ENCODE peak calls at places on chromosomes 2 and 18, in five cellular contexts. Q is WERI-Rb-1, H is posterior cingulate gyrus, M is Kasumi-1, E is GM03348. N is an unnamed sample.

GRCh38 chr18:34544930-34545329 is 165.2 kb upstream of the DTNA start:
- DNase-seq in Q (no peak), H (no peak), M (no peak), E (no peak), N (no peak)

GRCh38 chr2:153872311-153873061 is 764 bp downstream of the GALNT13 start:
- DNase-seq in Q (peak), H (peak), M (no peak), E (no peak), N (peak)

GRCh38 chr2:197079832-197080555 is 153.5 kb upstream of the PGAP1 start:
- DNase-seq in Q (no peak), H (no peak), M (no peak), E (peak), N (no peak)

GRCh38 chr18:12567849-12568248 is 90.1 kb downstream of the SPIRE1 start:
- DNase-seq in Q (no peak), H (no peak), M (no peak), E (no peak), N (no peak)

GRCh38 chr18:35247412-35248249 is 6.8 kb downstream of the ZNF397 start:
- DNase-seq in Q (no peak), H (no peak), M (peak), E (no peak), N (no peak)

GRCh38 chr2:84969511-84970265 is 1.3 kb upstream of the KCMF1 start:
- DNase-seq in Q (no peak), H (no peak), M (peak), E (peak), N (peak)

GRCh38 chr18:55415258-55415871 is 172.6 kb downstream of the TCF4 start:
- DNase-seq in Q (peak), H (peak), M (peak), E (peak), N (peak)

GRCh38 chr2:238408615-238409340 is 17.9 kb upstream of the ASB1 start:
- DNase-seq in Q (no peak), H (no peak), M (no peak), E (no peak), N (no peak)

GRCh38 chr2:109065335-109065734 is 63.7 kb upstream of the SH3RF3 start:
- DNase-seq in Q (no peak), H (no peak), M (no peak), E (no peak), N (no peak)

GRCh38 chr18:28168725-28169124 is 8.2 kb downstream of the CDH2 start:
- DNase-seq in Q (no peak), H (no peak), M (no peak), E (no peak), N (no peak)

GRCh38 chr2:10527585-10527984 is 79.5 kb upstream of the ODC1 start:
- DNase-seq in Q (no peak), H (no peak), M (no peak), E (no peak), N (no peak)

GRCh38 chr18:3595282-3596273 is 145.6 kb downstream of the TGIF1 start:
- DNase-seq in Q (no peak), H (no peak), M (peak), E (peak), N (no peak)

GRCh38 chr2:72694715-72695496 is 130.9 kb downstream of the EXOC6B start:
- DNase-seq in Q (no peak), H (no peak), M (no peak), E (peak), N (peak)

GRCh38 chr2:217947341-217948316 is 55.2 kb downstream of the TNS1 start:
- DNase-seq in Q (peak), H (peak), M (no peak), E (no peak), N (peak)

GRCh38 chr2:177174456-177174855 is 38.1 kb upstream of the HNRNPA3 start:
- DNase-seq in Q (no peak), H (no peak), M (no peak), E (no peak), N (no peak)

GRCh38 chr2:109218087-109218791 is 89.2 kb downstream of the SH3RF3 start:
- DNase-seq in Q (no peak), H (no peak), M (no peak), E (no peak), N (no peak)

GRCh38 chr2:212005077-212005671 is 533.4 kb downstream of the ERBB4 start:
- DNase-seq in Q (peak), H (peak), M (peak), E (peak), N (peak)

GRCh38 chr2:10332402-10333246 is 29.9 kb downstream of the HPCAL1 start:
- DNase-seq in Q (no peak), H (no peak), M (peak), E (no peak), N (no peak)

GRCh38 chr2:12006841-12007240 is 260.4 kb downstream of the LPIN1 start:
- DNase-seq in Q (no peak), H (no peak), M (no peak), E (no peak), N (no peak)

GRCh38 chr2:120398961-120399888 is 53.3 kb downstream of the INHBB start:
- DNase-seq in Q (no peak), H (no peak), M (no peak), E (no peak), N (peak)

GRCh38 chr2:185674232-185674631 is 64.4 kb upstream of the FSIP2 start:
- DNase-seq in Q (no peak), H (no peak), M (no peak), E (no peak), N (no peak)

GRCh38 chr18:8657873-8658521 is 47.4 kb upstream of the MTCL1 start:
- DNase-seq in Q (no peak), H (no peak), M (no peak), E (no peak), N (no peak)

GRCh38 chr2:225429718-225430117 is 30.2 kb downstream of the NYAP2 start:
- DNase-seq in Q (no peak), H (peak), M (no peak), E (no peak), N (no peak)

GRCh38 chr2:222301296-222301997 is 2.6 kb upstream of the PAX3 start:
- DNase-seq in Q (no peak), H (no peak), M (no peak), E (no peak), N (no peak)

GRCh38 chr2:161426788-161427412 is 10.8 kb downstream of the TBR1 start:
- DNase-seq in Q (no peak), H (no peak), M (no peak), E (peak), N (peak)

GRCh38 chr2:95316466-95317122 is 19.4 kb downstream of the KCNIP3 start:
- DNase-seq in Q (no peak), H (no peak), M (no peak), E (peak), N (peak)

GRCh38 chr2:152648336-152648735 is 68.9 kb downstream of the PRPF40A start:
- DNase-seq in Q (no peak), H (no peak), M (peak), E (peak), N (peak)

GRCh38 chr18:74905245-74905644 is 303.7 kb downstream of the PTGR3 start:
- DNase-seq in Q (no peak), H (peak), M (no peak), E (no peak), N (no peak)

GRCh38 chr2:96826546-96827278 is 10.6 kb downstream of the CNNM3 start:
- DNase-seq in Q (no peak), H (no peak), M (no peak), E (no peak), N (no peak)

GRCh38 chr18:49650426-49650891 is 88.6 kb downstream of the LIPG start:
- DNase-seq in Q (no peak), H (no peak), M (no peak), E (no peak), N (no peak)

GRCh38 chr2:240929364-240930095 is 23.4 kb downstream of the CROCC2 start:
- DNase-seq in Q (peak), H (peak), M (no peak), E (no peak), N (no peak)